ENCODE peak calls at places on chromosomes 16 and 17, in four cellular contexts. B, R, I and J are unnamed samples.

GRCh38 chr16:11651796-11652195 is 16.5 kb upstream of the SNN start:
- DNase-seq in B (no peak), R (no peak), I (no peak), J (no peak)

GRCh38 chr16:17538942-17539341 is 68.2 kb upstream of the XYLT1 start:
- DNase-seq in B (no peak), R (no peak), I (peak; percentile 50), J (no peak)

GRCh38 chr16:75282811-75283281 is 31.4 kb upstream of the BCAR1 start:
- DNase-seq in B (no peak), R (no peak), I (no peak), J (no peak)

GRCh38 chr17:40111221-40112128 is 10.3 kb upstream of the MSL1 start:
- DNase-seq in B (peak; percentile 87), R (no peak), I (peak; percentile 74), J (peak; percentile 55)

GRCh38 chr17:22506861-22507260 is 814.5 kb downstream of the KCNJ18 start:
- DNase-seq in B (no peak), R (no peak), I (no peak), J (no peak)

GRCh38 chr16:88901718-88902337 is 35.4 kb upstream of the PABPN1L start:
- DNase-seq in B (no peak), R (no peak), I (no peak), J (no peak)

GRCh38 chr16:31711344-31711845 is 162.2 kb upstream of the ZNF267 start:
- DNase-seq in B (peak; percentile 17), R (no peak), I (no peak), J (no peak)

GRCh38 chr17:81064746-81065475 is 30.0 kb downstream of the BAIAP2 start:
- DNase-seq in B (no peak), R (no peak), I (peak; percentile 63), J (peak; percentile 36)

GRCh38 chr17:28982191-28982793 is 23.5 kb downstream of the SEZ6 start:
- DNase-seq in B (peak; percentile 39), R (peak; percentile 64), I (no peak), J (no peak)

GRCh38 chr17:32510466-32510865 is 23.7 kb downstream of the CDK5R1 start:
- DNase-seq in B (no peak), R (no peak), I (no peak), J (no peak)

GRCh38 chr17:64009571-64010402 is 10.6 kb downstream of the ICAM2 start:
- DNase-seq in B (no peak), R (no peak), I (no peak), J (no peak)

GRCh38 chr16:27514806-27515205 is 34.9 kb downstream of the GTF3C1 start:
- DNase-seq in B (no peak), R (no peak), I (no peak), J (no peak)

GRCh38 chr17:50426472-50426782 is 409 bp downstream of the ACSF2 start:
- DNase-seq in B (no peak), R (no peak), I (no peak), J (no peak)

GRCh38 chr16:477287-477686 is 50.2 kb upstream of the CAPN15 start:
- DNase-seq in B (no peak), R (no peak), I (no peak), J (no peak)

GRCh38 chr16:81003610-81004460 is 2.9 kb downstream of the CMC2 start:
- DNase-seq in B (no peak), R (no peak), I (peak; percentile 28), J (peak; percentile 10)

GRCh38 chr16:51707666-51708065 is 556.6 kb upstream of the SALL1 start:
- DNase-seq in B (no peak), R (no peak), I (no peak), J (no peak)

GRCh38 chr16:48971571-48972071 is 310.0 kb downstream of the CBLN1 start:
- DNase-seq in B (no peak), R (no peak), I (no peak), J (no peak)

GRCh38 chr17:74512624-74513084 is 18.6 kb downstream of the CD300LB start:
- DNase-seq in B (no peak), R (peak; percentile 26), I (peak; percentile 55), J (no peak)

GRCh38 chr17:38571833-38572274 is 33.9 kb downstream of the SRCIN1 start:
- DNase-seq in B (no peak), R (no peak), I (no peak), J (no peak)

GRCh38 chr17:30095507-30096244 is 20.9 kb upstream of the NSRP1 start:
- DNase-seq in B (no peak), R (peak; percentile 36), I (peak; percentile 49), J (no peak)

GRCh38 chr16:69311533-69312388 is 611 bp downstream of the VPS4A start:
- DNase-seq in B (no peak), R (no peak), I (no peak), J (no peak)

GRCh38 chr17:38401459-38401858 is 26.8 kb upstream of the ARHGAP23 start:
- DNase-seq in B (no peak), R (no peak), I (no peak), J (no peak)

GRCh38 chr17:50604470-50604869 is 30.2 kb upstream of the ABCC3 start:
- DNase-seq in B (no peak), R (no peak), I (no peak), J (no peak)

GRCh38 chr17:50211249-50212120 is 10.1 kb upstream of the COL1A1 start:
- DNase-seq in B (no peak), R (no peak), I (no peak), J (no peak)

GRCh38 chr16:67822511-67822910 is 15.8 kb downstream of the TSNAXIP1 start:
- DNase-seq in B (no peak), R (no peak), I (no peak), J (no peak)

GRCh38 chr16:84054916-84055315 is 12.3 kb upstream of the SLC38A8 start:
- DNase-seq in B (no peak), R (no peak), I (no peak), J (no peak)

GRCh38 chr16:4200000-4200780 is 41.7 kb downstream of the SRL start:
- DNase-seq in B (peak; percentile 77), R (no peak), I (no peak), J (no peak)

GRCh38 chr17:50508573-50509460 is 578 bp downstream of the MYCBPAP start:
- DNase-seq in B (no peak), R (no peak), I (no peak), J (no peak)

GRCh38 chr16:86590501-86591144 is 12.3 kb downstream of the FOXL1 start:
- DNase-seq in B (no peak), R (no peak), I (peak; percentile 86), J (peak; percentile 68)

GRCh38 chr16:53094013-53094630 is 39.3 kb downstream of the CHD9 start:
- DNase-seq in B (peak; percentile 75), R (peak; percentile 45), I (no peak), J (no peak)

DNA sequence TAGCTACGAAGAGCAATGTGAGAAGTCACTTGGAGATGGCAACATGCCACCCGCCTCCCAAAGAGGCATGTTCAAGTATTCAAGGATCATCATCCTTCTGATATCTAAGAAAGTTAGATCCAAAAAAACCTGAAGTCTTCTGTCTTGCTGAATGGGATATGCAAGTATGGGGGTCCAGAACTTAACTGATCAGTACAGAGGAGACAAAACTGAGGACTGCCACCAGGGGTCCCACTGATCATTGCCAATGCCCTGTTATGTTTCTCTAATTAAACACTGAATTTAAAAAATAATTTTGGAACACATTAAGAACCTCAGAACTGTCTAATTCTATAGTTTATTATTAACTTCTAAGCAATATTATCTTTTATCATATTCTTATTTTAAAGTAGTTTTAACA is 99.7 kb downstream of the CDH8 start:
- DNase-seq in B (no peak), R (no peak), I (no peak), J (no peak)
- TF ChIP-seq CTCF in B (no peak), R (peak; percentile 26), I (no peak), J (peak; percentile 6)

DNA sequence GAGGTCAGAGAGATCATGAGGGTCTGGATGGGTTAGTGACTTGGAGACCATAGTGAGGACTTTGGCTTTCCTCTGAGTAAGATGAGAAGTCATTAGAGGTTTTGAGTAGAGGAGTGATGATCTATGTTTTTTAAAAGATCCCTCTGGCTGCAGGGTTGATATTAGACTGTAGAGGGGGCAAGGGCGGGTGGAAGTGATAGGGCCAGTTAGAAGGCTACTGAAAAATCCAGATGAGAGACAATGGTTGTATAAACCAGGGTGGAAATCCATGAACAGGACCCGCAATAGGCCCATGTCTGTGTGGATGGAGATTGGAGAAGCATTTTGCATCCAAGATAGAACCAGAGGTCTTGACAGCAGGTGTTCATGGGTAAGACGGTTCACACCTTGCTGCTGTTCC is 9.8 kb downstream of the ITGAL start:
- DNase-seq in B (no peak), R (no peak), I (no peak), J (no peak)
- TF ChIP-seq CTCF in B (no peak), R (no peak), I (peak; percentile 33), J (no peak)

GRCh38 chr16:73730496-73731090 is 566.0 kb upstream of the PSMD7 start:
- DNase-seq in B (no peak), R (no peak), I (no peak), J (no peak)
- TF ChIP-seq CTCF in B (no peak), R (no peak), I (no peak), J (no peak)

DNA sequence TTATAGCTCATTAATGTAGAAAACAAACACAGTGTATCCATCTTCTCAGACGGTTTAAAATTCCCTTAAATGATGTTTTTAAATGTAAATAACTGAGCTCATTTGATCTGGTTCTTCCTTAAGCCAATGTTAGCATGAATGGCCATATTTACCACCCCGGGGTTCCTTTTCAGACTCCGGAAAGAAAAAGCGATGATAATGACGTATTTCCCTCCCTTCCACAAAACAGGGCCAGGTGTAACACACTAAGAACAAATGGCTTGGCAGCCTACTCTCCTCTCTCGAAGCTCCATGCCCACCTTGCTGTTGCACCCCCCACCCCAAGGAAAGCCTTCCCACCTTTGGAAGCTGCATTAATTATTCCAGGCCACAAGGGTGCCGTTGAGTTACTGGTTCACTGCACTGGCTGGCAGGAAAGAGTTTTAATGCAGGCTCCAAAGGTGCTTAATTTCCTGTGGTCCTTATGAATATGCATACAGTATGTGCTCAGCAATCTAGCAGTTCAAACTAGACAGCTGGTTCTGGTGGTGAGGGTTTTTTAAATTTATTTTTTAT is 378.9 kb downstream of the WWOX start:
- DNase-seq in B (no peak), R (no peak), I (no peak), J (no peak)
- TF ChIP-seq CTCF in B (no peak), R (peak; percentile 28), I (no peak), J (no peak)

DNA sequence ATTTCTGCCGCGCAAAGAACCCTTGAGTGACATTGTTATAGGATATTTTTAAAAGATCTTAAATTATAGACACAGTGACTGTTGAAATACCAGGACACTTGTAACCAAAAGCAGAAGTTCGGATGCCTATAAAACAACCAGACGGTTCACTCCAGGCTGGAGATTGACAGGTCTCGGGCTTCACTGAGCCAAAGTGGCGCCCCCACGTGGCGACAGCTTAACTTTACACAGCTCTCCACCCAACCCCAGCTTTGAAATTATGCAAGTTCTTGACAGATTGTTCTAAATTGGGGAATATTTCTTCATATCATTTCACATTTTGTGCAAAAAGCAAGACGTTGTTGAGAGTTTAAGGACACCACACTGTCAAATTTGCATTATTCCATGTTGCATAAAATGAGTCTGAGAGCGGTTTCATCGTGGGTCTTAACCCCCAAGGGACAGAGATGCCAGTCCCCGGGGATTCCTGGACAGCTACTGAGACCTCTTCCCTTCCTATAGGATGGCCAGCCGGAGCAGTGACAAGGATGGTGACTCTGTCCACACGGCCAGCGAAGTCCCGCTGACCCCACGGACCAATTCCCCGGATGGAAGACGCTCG is 11.9 kb downstream of the SYT17 start:
- DNase-seq in B (peak; percentile 66), R (no peak), I (no peak), J (no peak)
- TF ChIP-seq CTCF in B (peak; percentile 44), R (peak; percentile 61), I (peak; percentile 66), J (peak; percentile 63)

GRCh38 chr16:72149676-72150464 is 22.1 kb downstream of the PMFBP1 start:
- DNase-seq in B (no peak), R (no peak), I (no peak), J (no peak)
- TF ChIP-seq CTCF in B (no peak), R (no peak), I (no peak), J (no peak)